ENCODE peak calls at places on chromosomes 2 and 18, in five cellular contexts. H is endothelial cell of umbilical vein, N is brain microvascular endothelial cell, J is bronchial epithelial cell, V is cardiac fibroblast. U is an unnamed sample.

GRCh38 chr2:126200538-126200937 is 455.4 kb upstream of the GYPC start:
- DNase-seq in N (no peak), V (no peak), H (no peak), J (no peak), U (no peak)

GRCh38 chr2:227772197-227772661 is 26.5 kb downstream of the SCYGR8 start:
- DNase-seq in N (peak; percentile 11), J (no peak), H (no peak), V (no peak), U (no peak)

GRCh38 chr18:44736664-44737063 is 56.0 kb downstream of the SETBP1 start:
- DNase-seq in H (no peak), J (peak; percentile 75), N (no peak), V (no peak), U (no peak)

GRCh38 chr2:19554520-19554919 is 196.1 kb upstream of the OSR1 start:
- DNase-seq in J (no peak), V (no peak), H (no peak), N (no peak), U (no peak)

GRCh38 chr2:20229322-20230201 is 4.6 kb upstream of the SDC1 start:
- DNase-seq in V (no peak), H (no peak), N (no peak), J (no peak), U (peak; percentile 30)

GRCh38 chr2:180374502-180375281 is 367.6 kb upstream of the CWC22 start:
- DNase-seq in V (no peak), J (no peak), N (peak; percentile 2), H (no peak), U (no peak)

GRCh38 chr18:36352384-36352783 is 54.9 kb downstream of the FHOD3 start:
- DNase-seq in V (peak; percentile 94), J (peak; percentile 86), N (peak; percentile 90), H (no peak), U (peak; percentile 44)

GRCh38 chr2:142803158-142803557 is 74.3 kb upstream of the KYNU start:
- DNase-seq in V (peak; percentile 62), N (no peak), H (no peak), J (no peak), U (no peak)

GRCh38 chr18:23958036-23958435 is 56.5 kb upstream of the TTC39C start:
- DNase-seq in N (no peak), V (no peak), H (no peak), J (no peak), U (no peak)

GRCh38 chr2:153074207-153074606 is 355.8 kb downstream of the ARL6IP6 start:
- DNase-seq in V (no peak), J (peak; percentile 68), H (no peak), N (no peak), U (no peak)

GRCh38 chr2:62741954-62742722 is 36.6 kb downstream of the EHBP1 start:
- DNase-seq in V (peak; percentile 43), N (peak; percentile 16), H (no peak), J (no peak), U (no peak)

GRCh38 chr2:106020821-106021316 is 173.2 kb downstream of the UXS1 start:
- DNase-seq in J (no peak), V (no peak), H (no peak), N (no peak), U (no peak)

GRCh38 chr18:74334242-74334893 is 18.7 kb downstream of the C18orf63 start:
- DNase-seq in V (no peak), H (no peak), J (no peak), N (no peak), U (no peak)

GRCh38 chr2:45823723-45824206 is 172.3 kb downstream of the PRKCE start:
- DNase-seq in J (peak; percentile 85), H (peak; percentile 35), V (no peak), N (no peak), U (no peak)

GRCh38 chr2:157685572-157685971 is 56.9 kb upstream of the ACVR1C start:
- DNase-seq in V (no peak), N (no peak), H (no peak), J (no peak), U (no peak)

GRCh38 chr2:44362207-44363015 is 664 bp downstream of the CAMKMT start:
- DNase-seq in J (peak; percentile 44), H (peak; percentile 70), V (peak; percentile 52), N (peak; percentile 45), U (peak; percentile 57)

GRCh38 chr2:119449526-119449925 is 17.9 kb downstream of the TMEM37 start:
- DNase-seq in J (no peak), V (no peak), N (no peak), H (no peak), U (no peak)

GRCh38 chr2:191045141-191045540 is 31.2 kb upstream of the STAT1 start:
- DNase-seq in V (no peak), H (no peak), N (no peak), J (no peak), U (no peak)

GRCh38 chr18:77271720-77272481 is 22.3 kb downstream of the GALR1 start:
- DNase-seq in H (no peak), N (peak; percentile 77), V (peak; percentile 32), J (peak; percentile 7), U (peak; percentile 19)

GRCh38 chr2:212536385-212537310 is 2.0 kb downstream of the ERBB4 start:
- DNase-seq in N (no peak), J (no peak), H (peak; percentile 7), V (no peak), U (no peak)

GRCh38 chr2:65751422-65751821 is 319.0 kb upstream of the SPRED2 start:
- DNase-seq in V (no peak), J (no peak), H (no peak), N (no peak), U (no peak)

GRCh38 chr2:239226677-239227076 is 174.1 kb downstream of the HDAC4 start:
- DNase-seq in N (no peak), V (no peak), H (no peak), J (no peak), U (no peak)

GRCh38 chr2:5748941-5749731 is 57.0 kb downstream of the SOX11 start:
- DNase-seq in N (no peak), J (no peak), V (no peak), H (no peak), U (no peak)

GRCh38 chr2:177633111-177633510 is 240.5 kb downstream of the AGPS start:
- DNase-seq in H (no peak), J (no peak), V (no peak), N (no peak), U (no peak)

GRCh38 chr18:49878567-49878966 is 65.2 kb upstream of the ACAA2 start:
- DNase-seq in N (peak; percentile 61), V (peak; percentile 10), J (peak; percentile 72), H (no peak), U (peak; percentile 66)

GRCh38 chr2:35803133-35803532 is 552.4 kb upstream of the CRIM1 start:
- DNase-seq in J (no peak), N (no peak), H (no peak), V (no peak), U (no peak)

GRCh38 chr2:56224316-56224715 is 40.5 kb downstream of the CCDC85A start:
- DNase-seq in H (peak; percentile 83), V (peak; percentile 70), J (no peak), N (no peak), U (peak; percentile 63)

GRCh38 chr18:3179430-3180089 is 40.2 kb downstream of the MYOM1 start:
- DNase-seq in J (no peak), N (no peak), H (no peak), V (no peak), U (no peak)

GRCh38 chr2:23411752-23412431 is 26.9 kb downstream of the KLHL29 start:
- DNase-seq in H (no peak), N (peak; percentile 86), J (peak; percentile 97), V (peak; percentile 99), U (peak; percentile 88)

GRCh38 chr2:202450785-202451184 is 74.7 kb downstream of the BMPR2 start:
- DNase-seq in J (no peak), N (no peak), V (no peak), H (no peak), U (peak; percentile 78)

GRCh38 chr2:232325324-232326273 is 53.0 kb upstream of the ALPP start:
- DNase-seq in H (peak; percentile 17), N (peak; percentile 46), J (no peak), V (peak; percentile 29), U (peak; percentile 52)

GRCh38 chr18:76803814-76804213 is 18.5 kb upstream of the ZNF236 start:
- DNase-seq in V (peak; percentile 68), H (peak; percentile 63), N (peak; percentile 57), J (peak; percentile 59), U (peak; percentile 61)

DNA sequence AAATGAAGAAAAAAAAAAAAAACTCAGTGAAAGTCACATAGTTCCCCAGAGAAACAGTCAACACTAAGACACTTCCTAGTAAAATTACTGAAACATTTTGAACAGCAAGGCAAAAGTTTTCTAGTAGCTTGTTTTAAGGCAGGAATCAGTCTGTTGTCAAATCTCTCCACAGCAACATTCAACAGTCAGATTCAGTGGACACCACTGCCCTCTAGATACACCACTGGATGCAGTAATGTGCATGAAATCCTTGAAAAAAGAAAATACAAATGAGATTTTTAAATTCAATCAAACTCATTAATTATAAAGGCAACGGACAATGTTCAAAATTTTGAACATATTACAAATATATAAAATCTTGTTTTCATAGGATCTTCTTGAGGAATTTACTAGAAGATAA is 46.4 kb downstream of the GRB14 start:
- DNase-seq in J (no peak), H (peak; percentile 36), V (no peak), N (no peak), U (no peak)
- TF ChIP-seq CTCF in J (no peak), H (peak; percentile 4), V (no peak), N (peak; percentile 17), U (no peak)

DNA sequence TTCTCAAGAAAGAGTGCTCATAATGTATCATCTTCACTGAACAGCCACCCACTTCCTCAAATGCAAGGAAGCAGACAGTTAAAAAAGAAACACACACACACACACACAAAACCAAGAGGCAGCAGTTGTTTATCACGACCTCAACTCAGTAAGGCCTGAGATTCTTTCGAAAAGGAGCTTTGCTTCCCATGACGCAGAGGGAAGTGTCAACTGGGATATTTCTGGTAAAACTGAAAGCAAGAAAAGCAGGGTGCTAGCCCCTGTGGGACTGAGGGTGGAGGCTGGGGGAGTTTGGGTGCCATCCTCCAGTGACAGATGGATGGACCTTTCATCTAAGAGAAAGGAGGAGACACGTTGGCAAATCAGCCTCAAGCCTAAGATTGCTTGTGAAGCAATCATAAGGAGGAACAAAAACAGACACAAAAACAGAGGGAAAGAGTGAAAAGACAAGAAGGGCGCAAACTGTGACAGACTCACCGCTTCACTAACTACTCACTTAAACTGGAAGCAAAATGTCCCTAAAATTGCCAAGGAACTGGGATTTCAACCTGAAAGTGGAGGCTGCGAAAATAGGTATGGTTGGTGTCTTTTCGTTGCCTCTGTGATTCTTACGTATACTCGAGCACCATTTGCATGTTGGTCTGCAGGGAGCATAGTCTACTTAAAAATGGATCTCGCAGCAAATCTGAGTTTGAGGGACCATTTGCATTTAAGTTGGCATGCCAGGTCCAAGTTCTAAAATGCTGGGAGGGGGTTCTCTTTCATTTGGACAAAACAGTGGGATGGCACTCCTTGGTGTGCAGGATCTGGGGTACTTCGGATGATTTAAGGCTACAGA is at the start of gene ARHGAP25:
- DNase-seq in H (no peak), N (no peak), J (no peak), V (no peak), U (peak; percentile 44)
- H3K4me3 ChIP-seq in H (no peak within 1 kb of the TSS), N (no peak within 1 kb of the TSS), J (no peak within 1 kb of the TSS), V (no peak within 1 kb of the TSS), U (no peak within 1 kb of the TSS)

GRCh38 chr2:26396734-26397298 is 4.9 kb upstream of the DRC1 start:
- DNase-seq in J (no peak), N (no peak), H (no peak), V (no peak), U (no peak)
- TF ChIP-seq CTCF in J (no peak), N (no peak), H (no peak), V (no peak), U (no peak)

DNA sequence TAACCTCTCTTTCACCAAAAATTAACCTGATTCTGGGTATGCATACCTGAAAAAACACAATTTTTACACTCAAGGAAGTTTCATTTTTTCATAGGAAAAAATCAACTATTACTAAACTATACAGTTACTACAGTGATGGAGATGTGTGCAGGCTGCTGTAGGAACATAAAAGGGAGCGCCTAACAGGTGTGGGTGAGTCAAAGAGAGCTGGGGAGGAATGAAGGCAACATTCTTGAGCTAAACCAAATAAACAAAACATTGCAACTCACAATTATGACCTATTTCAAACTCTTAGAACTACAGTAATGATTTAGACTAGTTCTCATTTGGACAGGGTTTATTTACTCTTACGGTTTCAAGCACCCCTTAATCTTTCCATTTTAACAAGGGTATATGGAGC is 13.4 kb upstream of the CLASP1 start:
- DNase-seq in J (no peak), N (no peak), H (no peak), V (no peak), U (no peak)
- H3K4me3 ChIP-seq in J (no peak overlapping the region), N (no peak overlapping the region), H (no peak overlapping the region), V (no peak overlapping the region), U (no peak overlapping the region)